ENCODE peak calls at places on chromosomes 4 and X, in six cellular contexts. E is HEK293T; W is stimulated activated CD4-positive, alpha-beta T cell treated with anti-CD3 and anti-CD28 coated beads, Interleukin-15, amount 100 ng/mL, for 1 hour; U is RPMI7951; L is psoas muscle; Q is activated naive CD8-positive, alpha-beta T cell treated with anti-CD3 and anti-CD28 coated beads, Interleukin-2, amount 10 ng/mL, durations not matched to agents 7 days and 5 days. D is an unnamed sample.

GRCh38 chrX:19334945-19335626 is 8.6 kb upstream of the PDHA1 start:
- DNase-seq in U (peak), Q (no peak), L (no peak), E (peak), W (no peak), D (no peak)

GRCh38 chr4:81666491-81666890 is 194.8 kb upstream of the RASGEF1B start:
- DNase-seq in E (no peak), U (no peak), W (no peak), L (no peak), Q (no peak), D (no peak)

GRCh38 chrX:68498044-68498507 is 775 bp upstream of the YIPF6 start:
- DNase-seq in E (no peak), L (no peak), U (peak), Q (no peak), W (no peak), D (no peak)

GRCh38 chr4:77009511-77010120 is 60.1 kb downstream of the SEPTIN11 start:
- DNase-seq in U (no peak), W (no peak), L (no peak), Q (no peak), E (no peak), D (no peak)

GRCh38 chrX:34881671-34882070 is 60.9 kb upstream of the FAM47B start:
- DNase-seq in W (no peak), E (no peak), L (no peak), Q (no peak), U (no peak), D (no peak)

GRCh38 chr4:56612282-56612681 is 68.8 kb downstream of the HOPX start:
- DNase-seq in E (no peak), Q (no peak), U (no peak), L (no peak), W (no peak), D (no peak)

GRCh38 chrX:10514891-10515290 is 105.5 kb downstream of the MID1 start:
- DNase-seq in Q (no peak), U (peak), E (no peak), W (no peak), L (no peak), D (no peak)

GRCh38 chrX:38052096-38052495 is 45.7 kb downstream of the SYTL5 start:
- DNase-seq in U (peak), Q (no peak), L (no peak), E (no peak), W (no peak), D (no peak)

GRCh38 chr4:119536572-119537528 is 91.8 kb downstream of the PDE5A start:
- DNase-seq in Q (no peak), E (no peak), W (no peak), L (no peak), U (no peak), D (no peak)